ENCODE peak calls at places on chromosome 16, in nine cellular contexts. C is epithelial cell of esophagus; G is cardiac muscle cell; E is CD4-positive, alpha-beta T cell; V is left lung; H is A549; Q is uterus; B is GM12878; T is GM20000. L is an unnamed sample.

GRCh38 chr16:1772362-1772907 is at the start of gene EME2:
- DNase-seq in C (peak), G (no peak), E (peak), V (no peak), H (peak), Q (no peak), B (no peak), T (peak), L (no peak)

GRCh38 chr16:48011888-48012658 is 143.7 kb downstream of the ABCC12 start:
- DNase-seq in C (no peak), G (no peak), E (no peak), V (no peak), H (no peak), Q (no peak), B (no peak), T (no peak), L (no peak)

GRCh38 chr16:80852261-80852872 is 48.0 kb upstream of the CDYL2 start:
- DNase-seq in C (peak), G (peak), E (no peak), V (no peak), H (peak), Q (no peak), B (no peak), T (peak), L (peak)

GRCh38 chr16:60727856-60728255 is 1308.4 kb downstream of the CDH8 start:
- DNase-seq in C (no peak), G (no peak), E (no peak), V (no peak), H (no peak), Q (no peak), B (no peak), T (no peak), L (no peak)

GRCh38 chr16:75252946-75253911 is 1.8 kb upstream of the BCAR1 start:
- DNase-seq in C (no peak), G (peak), E (no peak), V (peak), H (no peak), Q (peak), B (no peak), T (no peak), L (peak)

GRCh38 chr16:67988675-67989074 is 8.4 kb upstream of the DPEP3 start:
- DNase-seq in C (no peak), G (no peak), E (no peak), V (no peak), H (no peak), Q (no peak), B (no peak), T (no peak), L (no peak)

GRCh38 chr16:50036426-50036825 is 11.4 kb downstream of the CNEP1R1 start:
- DNase-seq in C (no peak), G (no peak), E (no peak), V (no peak), H (no peak), Q (no peak), B (no peak), T (no peak), L (no peak)

GRCh38 chr16:69187387-69187890 is 475 bp downstream of the SNTB2 start:
- DNase-seq in C (peak), G (peak), E (peak), V (peak), H (peak), Q (peak), B (no peak), T (no peak), L (peak)

GRCh38 chr16:54284931-54285413 is 1.6 kb downstream of the IRX3 start:
- DNase-seq in C (peak), G (peak), E (no peak), V (no peak), H (peak), Q (no peak), B (no peak), T (no peak), L (no peak)

GRCh38 chr16:6682142-6682811 is 650.4 kb upstream of the RBFOX1 start:
- DNase-seq in C (peak), G (no peak), E (no peak), V (no peak), H (peak), Q (no peak), B (no peak), T (peak), L (no peak)

GRCh38 chr16:58882292-58882691 is 148.2 kb upstream of the GOT2 start:
- DNase-seq in C (no peak), G (no peak), E (no peak), V (no peak), H (no peak), Q (no peak), B (peak), T (peak), L (no peak)

GRCh38 chr16:89615596-89616090 is 2.2 kb downstream of the DPEP1 start:
- DNase-seq in C (no peak), G (peak), E (peak), V (no peak), H (no peak), Q (no peak), B (no peak), T (peak), L (no peak)

GRCh38 chr16:64865037-64865696 is 256.7 kb downstream of the CDH11 start:
- DNase-seq in C (no peak), G (peak), E (no peak), V (no peak), H (no peak), Q (no peak), B (no peak), T (no peak), L (peak)

GRCh38 chr16:58040496-58040846 is 14.9 kb downstream of the MMP15 start:
- DNase-seq in C (no peak), G (no peak), E (no peak), V (no peak), H (no peak), Q (no peak), B (no peak), T (no peak), L (no peak)

GRCh38 chr16:70808371-70808770 is 7.4 kb upstream of the VAC14 start:
- DNase-seq in C (no peak), G (no peak), E (no peak), V (no peak), H (no peak), Q (no peak), B (no peak), T (no peak), L (no peak)
- TF ChIP-seq CTCF in C (peak), G (no peak), E (no peak), V (no peak), H (no peak), Q (no peak), B (no peak), T (no peak), L (no peak)

GRCh38 chr16:3101018-3101840 is 2.1 kb upstream of the ZSCAN10 start:
- DNase-seq in C (peak), G (peak), E (no peak), V (no peak), H (peak), Q (no peak), B (no peak), T (peak), L (peak)
- TF ChIP-seq CTCF in C (peak), G (peak), E (peak), V (peak), H (peak), Q (no peak), B (peak), T (peak), L (peak)

DNA sequence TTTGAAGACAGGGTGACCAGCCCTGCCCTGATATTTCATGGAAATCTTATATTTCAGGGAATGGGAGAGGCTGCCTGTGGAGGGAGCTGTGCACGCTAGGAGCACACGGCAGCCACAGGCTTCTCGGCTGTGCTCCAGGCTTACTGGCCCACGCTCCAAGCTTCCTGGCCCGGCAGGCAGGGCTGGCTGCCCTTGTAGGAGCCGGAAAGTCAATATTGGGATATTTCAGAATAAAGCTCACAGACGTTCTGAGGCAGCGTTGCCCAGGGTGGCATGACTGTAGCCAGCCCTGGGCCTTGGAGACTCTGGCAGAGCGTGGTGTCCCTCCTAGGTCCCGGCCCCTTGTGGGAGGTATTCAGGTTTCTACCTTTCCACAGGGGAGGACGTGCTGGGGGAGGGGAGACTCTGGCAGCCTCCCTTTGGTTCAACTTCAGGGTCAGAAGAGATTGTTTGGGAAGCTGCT is 95.6 kb downstream of the NPIPB11 start:
- DNase-seq in C (no peak), G (no peak), E (no peak), V (no peak), H (no peak), Q (peak), B (no peak), T (no peak), L (no peak)
- TF ChIP-seq CTCF in C (peak), G (no peak), E (no peak), V (no peak), H (no peak), Q (no peak), B (no peak), T (no peak), L (no peak)

GRCh38 chr16:85979605-85980004 is 80.6 kb downstream of the IRF8 start:
- DNase-seq in C (no peak), G (no peak), E (no peak), V (no peak), H (peak), Q (no peak), B (no peak), T (no peak), L (no peak)
- TF ChIP-seq CTCF in C (no peak), G (no peak), E (no peak), V (no peak), H (no peak), Q (no peak), B (peak), T (no peak), L (no peak)

DNA sequence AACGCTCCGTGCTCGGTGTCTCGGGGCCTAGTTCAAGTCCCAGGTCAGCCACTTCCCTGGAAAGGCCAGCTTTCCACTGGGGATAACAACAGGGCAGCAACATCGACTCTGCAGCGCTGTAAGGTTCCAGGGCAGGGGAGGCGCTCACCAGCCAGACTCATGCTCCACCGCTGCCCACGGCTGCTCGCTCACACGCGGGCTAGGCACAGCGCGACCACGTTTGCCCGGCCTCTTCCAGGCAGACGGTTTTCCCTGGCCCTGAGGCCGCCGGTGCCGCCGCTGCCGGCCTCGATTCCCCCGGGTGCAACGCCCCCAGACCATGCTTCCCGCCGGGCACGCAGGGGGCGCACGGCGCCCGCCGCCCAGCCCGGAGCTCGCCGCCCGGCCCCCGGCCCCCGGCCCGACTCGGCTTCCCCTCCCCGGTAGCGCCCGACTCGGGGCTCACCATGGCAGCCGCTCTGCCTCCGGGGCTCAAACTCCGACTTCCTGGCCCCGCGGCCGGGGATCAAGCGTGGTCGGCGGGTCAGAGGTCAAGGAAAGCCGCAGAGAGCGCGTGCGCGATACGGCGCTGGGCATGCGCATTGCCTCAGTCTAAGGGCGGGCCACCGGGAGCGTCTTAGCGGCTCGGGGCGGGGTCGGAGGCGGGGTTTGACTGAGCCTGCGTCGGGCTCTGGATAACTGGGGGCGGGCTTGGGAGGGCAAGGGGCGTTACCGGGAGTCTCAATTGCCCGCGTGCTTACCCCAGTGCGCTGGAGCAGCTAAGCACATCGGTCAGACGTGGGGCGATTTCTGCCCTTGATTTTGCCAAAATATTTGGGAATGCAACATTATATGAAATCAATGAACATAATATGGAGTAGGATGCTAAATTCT is at the start of gene PAM16:
- DNase-seq in C (peak), G (peak), E (peak), V (peak), H (peak), Q (peak), B (peak), T (peak), L (peak)
- TF ChIP-seq CTCF in C (no peak), G (no peak), E (no peak), V (no peak), H (peak), Q (peak), B (no peak), T (no peak), L (no peak)

DNA sequence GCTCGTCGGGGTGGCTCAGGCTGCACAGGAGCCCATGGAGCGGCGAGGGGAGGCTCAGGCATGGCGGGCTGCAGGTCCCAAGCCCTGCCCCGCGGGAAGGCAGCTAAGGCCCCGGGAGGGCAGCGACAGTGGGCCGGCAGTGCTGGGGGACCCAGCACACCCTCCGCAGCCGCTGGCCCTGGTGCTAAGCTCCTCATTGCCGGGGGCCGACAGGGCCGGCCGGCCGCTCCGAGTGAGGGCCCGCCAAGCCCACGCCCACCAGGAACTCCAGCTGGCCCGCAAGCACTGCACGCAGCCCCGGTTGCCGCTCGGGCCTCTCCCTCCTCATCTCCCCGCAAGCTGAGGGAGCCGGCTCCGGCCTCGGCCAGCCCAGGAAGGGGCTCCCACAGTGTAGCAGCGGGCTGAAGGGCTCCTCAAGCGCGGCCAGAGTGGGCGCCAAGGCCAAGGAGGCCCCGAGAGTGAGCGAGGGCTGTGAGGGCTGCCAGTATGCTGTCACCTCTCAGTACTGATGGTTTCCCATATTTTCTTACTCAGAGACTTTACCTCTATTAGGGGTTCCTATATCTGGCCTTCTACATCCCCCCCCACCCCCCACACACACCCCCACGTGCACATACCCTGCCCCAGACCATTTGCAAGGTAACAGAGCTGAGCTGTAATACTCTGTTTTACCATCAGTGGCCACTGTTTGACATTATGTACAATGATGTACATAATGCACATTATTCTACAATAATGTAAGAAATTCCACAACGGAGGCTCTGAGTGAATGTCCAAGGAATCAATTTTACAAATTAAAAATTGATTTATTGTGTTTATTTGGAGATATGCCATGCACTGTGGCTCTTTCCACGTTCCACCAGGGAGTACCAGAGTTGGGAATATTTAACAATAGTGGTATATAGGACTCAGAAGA is 3.7 kb upstream of the VAT1L start:
- DNase-seq in C (peak), G (peak), E (no peak), V (no peak), H (no peak), Q (no peak), B (no peak), T (no peak), L (no peak)
- TF ChIP-seq CTCF in C (peak), G (peak), E (no peak), V (no peak), H (no peak), Q (no peak), B (peak), T (no peak), L (peak)

GRCh38 chr16:30637952-30638351 is 12.8 kb upstream of the PRR14 start:
- DNase-seq in C (peak), G (peak), E (no peak), V (no peak), H (peak), Q (no peak), B (no peak), T (no peak), L (peak)
- TF ChIP-seq CTCF in C (peak), G (peak), E (peak), V (no peak), H (peak), Q (no peak), B (peak), T (peak), L (peak)

GRCh38 chr16:82195917-82196494 is 26.0 kb upstream of the MPHOSPH6 start:
- DNase-seq in C (no peak), G (peak), E (no peak), V (no peak), H (no peak), Q (no peak), B (no peak), T (no peak), L (peak)

GRCh38 chr16:82197540-82198240 is 27.7 kb upstream of the MPHOSPH6 start:
- DNase-seq in C (peak), G (peak), E (no peak), V (no peak), H (no peak), Q (peak), B (no peak), T (no peak), L (peak)

GRCh38 chr16:82203198-82203597 is 33.2 kb upstream of the MPHOSPH6 start:
- DNase-seq in C (no peak), G (no peak), E (no peak), V (no peak), H (no peak), Q (no peak), B (no peak), T (no peak), L (no peak)

GRCh38 chr16:82201906-82202305 is 31.9 kb upstream of the MPHOSPH6 start:
- DNase-seq in C (no peak), G (no peak), E (no peak), V (no peak), H (no peak), Q (peak), B (no peak), T (no peak), L (no peak)

DNA sequence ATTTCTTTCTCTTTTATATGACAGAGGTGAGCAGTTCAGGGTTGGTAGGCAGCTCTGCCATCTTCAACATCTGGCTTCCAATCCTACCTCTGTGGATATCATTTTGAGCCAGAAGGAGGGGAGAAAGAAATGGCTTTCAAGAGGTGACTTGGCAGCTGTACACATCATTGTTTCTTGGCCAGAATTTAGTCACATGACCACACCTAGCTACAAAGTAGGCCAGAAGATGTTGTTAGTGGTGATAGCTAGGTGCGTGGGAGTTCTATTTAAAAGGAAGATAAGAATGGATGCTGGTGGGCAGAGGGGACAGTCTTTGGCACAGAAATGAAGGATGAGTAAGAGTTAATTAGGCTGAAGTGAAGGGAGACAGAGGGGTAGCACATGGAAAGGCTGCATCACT is 29.2 kb upstream of the MPHOSPH6 start:
- DNase-seq in C (no peak), G (peak), E (no peak), V (no peak), H (no peak), Q (peak), B (no peak), T (no peak), L (peak)
- TF ChIP-seq CTCF in C (no peak), G (no peak), E (no peak), V (no peak), H (no peak), Q (no peak), B (no peak), T (no peak), L (no peak)

DNA sequence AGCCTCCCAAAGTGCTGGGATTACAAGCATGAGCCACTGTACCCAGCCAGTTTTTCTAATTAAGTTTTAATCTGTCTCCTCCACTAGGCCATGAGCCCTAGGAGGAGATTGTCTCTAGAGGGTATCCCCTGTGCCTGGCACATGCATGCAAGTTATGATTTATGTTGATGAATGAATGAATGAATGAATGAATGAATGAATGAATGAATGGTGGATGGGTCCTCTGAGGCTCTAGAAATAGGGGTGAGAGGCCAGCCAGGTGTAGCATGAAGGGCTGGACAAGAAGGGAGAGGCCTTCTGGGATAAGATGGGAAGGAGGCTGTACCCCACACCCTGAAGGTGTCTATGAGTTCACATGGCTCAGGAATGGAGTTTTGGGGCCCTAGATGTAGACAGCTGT is 48.8 kb downstream of the EMP2 start:
- DNase-seq in C (no peak), G (no peak), E (no peak), V (no peak), H (no peak), Q (no peak), B (no peak), T (no peak), L (no peak)
- TF ChIP-seq CTCF in C (no peak), G (no peak), E (no peak), V (no peak), H (no peak), Q (no peak), B (no peak), T (no peak), L (no peak)

DNA sequence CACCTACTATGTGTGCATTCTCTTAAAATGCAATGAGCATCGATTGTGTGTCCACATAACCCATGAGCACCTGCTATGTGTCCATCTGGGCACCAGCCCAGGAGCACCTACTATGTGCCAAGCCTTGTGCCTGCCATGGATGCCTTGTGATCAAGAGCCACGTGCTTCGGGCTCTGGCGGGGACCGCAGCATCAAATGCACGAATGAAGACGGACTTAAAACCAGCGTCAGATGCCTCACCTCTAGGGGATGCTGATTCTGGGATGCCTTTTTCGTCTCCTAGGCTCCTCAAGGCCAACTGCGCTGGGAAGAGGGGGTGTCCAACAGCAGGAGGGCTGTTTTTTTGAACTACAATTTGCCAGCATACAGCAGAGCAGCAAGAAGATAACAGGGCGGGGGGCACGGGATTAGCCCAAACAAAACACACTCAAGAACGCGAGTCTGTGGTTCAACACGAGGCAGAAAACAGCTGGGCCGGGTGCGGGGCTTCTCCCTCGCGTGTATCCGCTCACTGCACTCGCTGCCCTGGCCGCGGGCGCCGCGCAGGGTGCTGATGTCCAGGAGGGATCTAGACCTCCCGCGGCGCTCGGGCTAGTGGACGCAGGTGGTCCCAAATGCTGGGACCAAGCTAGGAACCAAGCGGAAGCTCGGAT is 1.2 kb upstream of the GLIS2 start:
- DNase-seq in C (peak), G (peak), E (no peak), V (no peak), H (peak), Q (no peak), B (no peak), T (no peak), L (peak)
- TF ChIP-seq CTCF in C (no peak), G (peak), E (no peak), V (no peak), H (no peak), Q (no peak), B (no peak), T (no peak), L (no peak)

L was measured in fibroblast of pulmonary artery.